ENCODE peak calls at places on chromosome 22, in ten cellular contexts. V, F, X, H, S, B, Q, O, J and I are unnamed samples.

GRCh38 chr22:35456757-35457156 is 56.8 kb downstream of the MCM5 start:
- DNase-seq in H (no peak), S (no peak), V (no peak), Q (no peak), J (no peak), F (no peak), O (no peak), X (no peak), B (no peak), I (no peak)

GRCh38 chr22:50460942-50461341 is 13.9 kb downstream of the SBF1 start:
- DNase-seq in S (no peak), F (peak; percentile 80), J (no peak), X (no peak), B (no peak), O (no peak), V (no peak), H (no peak), Q (no peak), I (no peak)

GRCh38 chr22:29041408-29041807 is 20.2 kb downstream of the C22orf31 start:
- DNase-seq in F (no peak), V (no peak), J (no peak), Q (no peak), H (no peak), S (no peak), B (no peak), O (peak; percentile 79), X (no peak), I (no peak)

GRCh38 chr22:47218671-47219070 is 456.2 kb downstream of the TBC1D22A start:
- DNase-seq in B (no peak), Q (no peak), V (no peak), H (no peak), O (no peak), F (no peak), X (peak; percentile 63), J (no peak), S (no peak), I (no peak)

GRCh38 chr22:36341640-36342041 is 46.1 kb downstream of the MYH9 start:
- DNase-seq in B (no peak), J (no peak), O (no peak), X (no peak), F (no peak), V (no peak), S (no peak), Q (no peak), H (no peak), I (no peak)

GRCh38 chr22:45612451-45612901 is 59.2 kb upstream of the ATXN10 start:
- DNase-seq in V (no peak), F (peak; percentile 65), H (no peak), Q (no peak), X (peak; percentile 93), O (peak; percentile 88), S (no peak), J (no peak), B (peak; percentile 49), I (no peak)

GRCh38 chr22:19169002-19169946 is 9.3 kb downstream of the SLC25A1 start:
- DNase-seq in S (no peak), V (no peak), F (no peak), Q (no peak), X (no peak), O (no peak), J (no peak), B (no peak), H (no peak), I (no peak)

GRCh38 chr22:19974233-19974861 is 32.7 kb upstream of the TXNRD2 start:
- DNase-seq in V (peak; percentile 83), B (no peak), J (peak; percentile 35), O (peak; percentile 64), X (no peak), S (no peak), Q (peak; percentile 19), H (peak; percentile 64), F (no peak), I (peak; percentile 77)

GRCh38 chr22:30485362-30485988 is 13.7 kb upstream of the SEC14L3 start:
- DNase-seq in F (peak; percentile 84), V (peak; percentile 22), B (no peak), S (no peak), H (peak; percentile 92), J (peak; percentile 14), O (peak; percentile 66), X (peak; percentile 91), Q (peak; percentile 10), I (peak; percentile 92)

GRCh38 chr22:30057375-30057774 is 22.9 kb upstream of the HORMAD2 start:
- DNase-seq in S (no peak), V (no peak), B (no peak), O (no peak), Q (no peak), X (no peak), J (no peak), F (no peak), H (no peak), I (no peak)

GRCh38 chr22:43848366-43849171 is 13.7 kb downstream of the SULT4A1 start:
- DNase-seq in S (no peak), H (no peak), F (peak; percentile 52), Q (no peak), O (peak; percentile 41), B (no peak), J (no peak), X (peak; percentile 70), V (peak; percentile 4), I (no peak)

GRCh38 chr22:44373234-44373633 is 60.5 kb upstream of the SHISAL1 start:
- DNase-seq in B (no peak), J (no peak), F (peak; percentile 27), S (no peak), Q (no peak), X (peak; percentile 70), H (no peak), V (no peak), O (no peak), I (no peak)

GRCh38 chr22:46515208-46516111 is 22.0 kb downstream of the CELSR1 start:
- DNase-seq in F (no peak), H (no peak), S (no peak), J (no peak), O (peak; percentile 71), X (no peak), V (no peak), Q (no peak), B (no peak), I (no peak)

GRCh38 chr22:21443735-21444421 is 23.3 kb upstream of the TMEM191C start:
- DNase-seq in O (no peak), V (no peak), H (no peak), Q (no peak), F (peak; percentile 51), B (no peak), X (peak; percentile 66), S (no peak), J (no peak), I (no peak)

GRCh38 chr22:40498454-40499186 is 128.2 kb downstream of the SGSM3 start:
- DNase-seq in Q (no peak), H (no peak), X (peak; percentile 39), S (no peak), V (no peak), O (peak; percentile 95), B (peak; percentile 95), F (no peak), J (no peak), I (peak; percentile 77)

GRCh38 chr22:29580200-29580810 is 608 bp downstream of the NIPSNAP1 start:
- DNase-seq in J (no peak), Q (no peak), O (no peak), X (no peak), S (no peak), H (peak; percentile 42), V (no peak), F (no peak), B (no peak), I (no peak)

GRCh38 chr22:29269731-29270474 is 1.8 kb downstream of the EWSR1 start:
- DNase-seq in B (no peak), X (peak; percentile 61), J (no peak), O (no peak), Q (no peak), F (no peak), H (no peak), V (no peak), S (no peak), I (no peak)

GRCh38 chr22:26972281-26972680 is 314.9 kb downstream of the MIAT start:
- DNase-seq in B (peak; percentile 4), V (no peak), S (no peak), X (peak; percentile 66), O (peak; percentile 76), H (no peak), F (no peak), J (no peak), Q (no peak), I (no peak)

GRCh38 chr22:20520093-20520511 is 12.7 kb downstream of the MED15 start:
- DNase-seq in H (peak; percentile 2), F (no peak), J (no peak), B (no peak), S (no peak), Q (no peak), V (no peak), X (no peak), O (peak; percentile 34), I (peak; percentile 98)

GRCh38 chr22:40324468-40325305 is 21.6 kb upstream of the ADSL start:
- DNase-seq in J (no peak), F (no peak), V (no peak), O (no peak), B (no peak), H (no peak), S (no peak), X (no peak), Q (no peak), I (no peak)

GRCh38 chr22:36340621-36341020 is 47.1 kb downstream of the MYH9 start:
- DNase-seq in X (no peak), F (no peak), O (no peak), H (no peak), B (no peak), J (no peak), V (no peak), S (no peak), Q (no peak), I (no peak)

GRCh38 chr22:17228725-17229126 is 9.5 kb upstream of the ADA2 start:
- DNase-seq in X (no peak), F (no peak), H (peak; percentile 35), B (no peak), O (no peak), Q (no peak), J (no peak), S (no peak), V (no peak), I (no peak)

GRCh38 chr22:23401111-23401909 is 178.8 kb downstream of the IGLL1 start:
- DNase-seq in V (no peak), B (peak; percentile 56), H (no peak), F (peak; percentile 56), S (no peak), X (no peak), Q (no peak), J (no peak), O (peak; percentile 80), I (no peak)

GRCh38 chr22:46075764-46076531 is 74.4 kb upstream of the PPARA start:
- DNase-seq in F (peak; percentile 58), Q (no peak), J (no peak), S (no peak), V (no peak), X (peak; percentile 84), B (no peak), O (no peak), H (no peak), I (no peak)

GRCh38 chr22:30685178-30685577 is 9.5 kb upstream of the OSBP2 start:
- DNase-seq in O (no peak), J (no peak), S (no peak), F (no peak), Q (no peak), V (no peak), H (no peak), X (no peak), B (no peak), I (no peak)

GRCh38 chr22:38864361-38865191 is 7.4 kb downstream of the CBX6 start:
- DNase-seq in S (no peak), V (no peak), J (no peak), Q (no peak), F (peak; percentile 71), X (no peak), H (no peak), O (no peak), B (no peak), I (no peak)

GRCh38 chr22:46726066-46726985 is 11.7 kb downstream of the CERK start:
- DNase-seq in V (peak; percentile 56), H (no peak), Q (no peak), J (no peak), O (no peak), S (no peak), F (no peak), X (no peak), B (no peak), I (no peak)

GRCh38 chr22:22248878-22249277 is 4.3 kb downstream of the VPREB1 start:
- DNase-seq in Q (no peak), F (no peak), V (no peak), B (no peak), O (no peak), S (peak; percentile 32), J (no peak), X (no peak), H (no peak), I (no peak)